ENCODE peak calls at places on chromosomes 12 and 14, in seven cellular contexts. W is pancreas, Y is stomach, J is adrenal gland, B is left ventricle myocardium inferior, A is mammary epithelial cell, Q is endodermal cell. K is an unnamed sample.
A peak's percentile ranks its signal among the peaks of the same experiment; 100 is the strongest.

GRCh38 chr12:34400986-34401658 is 378.8 kb downstream of the ALG10 start:
- DNase-seq in W (peak; percentile 4), Y (peak; percentile 9), J (peak; percentile 5), B (peak; percentile 4), A (no peak), Q (peak; percentile 19), K (no peak)

GRCh38 chr14:31457665-31458659 is 656 bp upstream of the DTD2 start:
- DNase-seq in W (no peak), Y (no peak), J (no peak), B (no peak), A (no peak), Q (no peak), K (no peak)

GRCh38 chr14:60650382-60650961 is 1.2 kb upstream of the SIX1 start:
- DNase-seq in W (no peak), Y (no peak), J (no peak), B (no peak), A (no peak), Q (peak; percentile 55), K (no peak)

GRCh38 chr14:99155173-99155777 is 116.7 kb downstream of the BCL11B start:
- DNase-seq in W (no peak), Y (no peak), J (no peak), B (no peak), A (no peak), Q (peak; percentile 2), K (no peak)

GRCh38 chr12:118850244-118850825 is 131.0 kb upstream of the SRRM4 start:
- DNase-seq in W (no peak), Y (no peak), J (no peak), B (no peak), A (no peak), Q (peak; percentile 92), K (no peak)

GRCh38 chr14:90805662-90806548 is 10.3 kb downstream of the TTC7B start:
- DNase-seq in W (no peak), Y (no peak), J (no peak), B (peak; percentile 45), A (no peak), Q (peak; percentile 69), K (no peak)

GRCh38 chr14:77862154-77862783 is 62.4 kb downstream of the ADCK1 start:
- DNase-seq in W (peak; percentile 43), Y (peak; percentile 83), J (peak; percentile 74), B (peak; percentile 75), A (peak; percentile 21), Q (peak; percentile 97), K (peak; percentile 56)

GRCh38 chr12:120725151-120725658 is 421 bp upstream of the ACADS start:
- DNase-seq in W (no peak), Y (no peak), J (no peak), B (no peak), A (no peak), Q (no peak), K (no peak)

GRCh38 chr12:53174881-53175491 is 5.5 kb upstream of the ZNF740 start:
- DNase-seq in W (no peak), Y (no peak), J (peak; percentile 56), B (no peak), A (no peak), Q (peak; percentile 95), K (no peak)

GRCh38 chr14:96953443-96953842 is 156.3 kb downstream of the VRK1 start:
- DNase-seq in W (no peak), Y (no peak), J (no peak), B (no peak), A (no peak), Q (peak; percentile 27), K (no peak)

GRCh38 chr14:56195727-56196126 is 77.5 kb downstream of the PELI2 start:
- DNase-seq in W (no peak), Y (no peak), J (no peak), B (no peak), A (no peak), Q (no peak), K (no peak)

GRCh38 chr14:79544671-79545070 is 666.6 kb downstream of the DIO2 start:
- DNase-seq in W (no peak), Y (no peak), J (no peak), B (no peak), A (no peak), Q (no peak), K (no peak)

GRCh38 chr12:49089831-49090773 is 4.5 kb downstream of the DHH start:
- DNase-seq in W (no peak), Y (peak; percentile 31), J (peak; percentile 55), B (peak; percentile 39), A (peak; percentile 42), Q (peak; percentile 80), K (no peak)

GRCh38 chr14:28294834-28295440 is 471.6 kb upstream of the FOXG1 start:
- DNase-seq in W (no peak), Y (no peak), J (no peak), B (no peak), A (peak; percentile 52), Q (peak; percentile 61), K (no peak)

GRCh38 chr12:120169946-120170345 is 24.6 kb downstream of the GCN1 start:
- DNase-seq in W (no peak), Y (no peak), J (no peak), B (no peak), A (no peak), Q (no peak), K (no peak)

GRCh38 chr12:109518820-109519665 is 41.6 kb downstream of the UBE3B start:
- DNase-seq in W (peak; percentile 29), Y (peak; percentile 60), J (peak; percentile 75), B (peak; percentile 59), A (peak; percentile 31), Q (peak; percentile 92), K (peak; percentile 30)

GRCh38 chr14:66388516-66388915 is 97.7 kb upstream of the CCDC196 start:
- DNase-seq in W (no peak), Y (no peak), J (no peak), B (no peak), A (no peak), Q (no peak), K (no peak)

GRCh38 chr12:109451400-109451799 is 25.7 kb downstream of the KCTD10 start:
- DNase-seq in W (no peak), Y (no peak), J (no peak), B (no peak), A (no peak), Q (no peak), K (no peak)

GRCh38 chr12:42568952-42569916 is 20.3 kb downstream of the PRICKLE1 start:
- DNase-seq in W (no peak), Y (no peak), J (no peak), B (no peak), A (peak; percentile 48), Q (no peak), K (no peak)

GRCh38 chr14:51743588-51744000 is 91.9 kb downstream of the FRMD6 start:
- DNase-seq in W (no peak), Y (no peak), J (no peak), B (no peak), A (no peak), Q (no peak), K (no peak)

GRCh38 chr14:51733147-51733546 is 81.4 kb downstream of the FRMD6 start:
- DNase-seq in W (no peak), Y (no peak), J (no peak), B (no peak), A (no peak), Q (no peak), K (no peak)

GRCh38 chr14:51744372-51745150 is 92.9 kb downstream of the FRMD6 start:
- DNase-seq in W (no peak), Y (no peak), J (no peak), B (no peak), A (no peak), Q (no peak), K (no peak)

GRCh38 chr14:51735851-51736250 is 84.1 kb downstream of the FRMD6 start:
- DNase-seq in W (no peak), Y (no peak), J (no peak), B (no peak), A (no peak), Q (no peak), K (no peak)

GRCh38 chr14:51738754-51739153 is 87.0 kb downstream of the FRMD6 start:
- DNase-seq in W (no peak), Y (no peak), J (no peak), B (no peak), A (no peak), Q (peak; percentile 89), K (no peak)
- TF ChIP-seq CTCF in W (no peak), Y (no peak), J (no peak), B (no peak), A (no peak), Q (peak; percentile 67), K (no peak)

GRCh38 chr12:104340177-104340576 is 36.6 kb downstream of the EID3 start:
- DNase-seq in W (no peak), Y (no peak), J (no peak), B (no peak), A (no peak), Q (no peak), K (no peak)
- H3K27ac ChIP-seq in W (no peak overlapping the region), Y (no peak overlapping the region), J (no peak overlapping the region), B (peak overlapping the region; percentile 34), A (no peak overlapping the region), Q (no peak overlapping the region), K (no peak overlapping the region)

DNA sequence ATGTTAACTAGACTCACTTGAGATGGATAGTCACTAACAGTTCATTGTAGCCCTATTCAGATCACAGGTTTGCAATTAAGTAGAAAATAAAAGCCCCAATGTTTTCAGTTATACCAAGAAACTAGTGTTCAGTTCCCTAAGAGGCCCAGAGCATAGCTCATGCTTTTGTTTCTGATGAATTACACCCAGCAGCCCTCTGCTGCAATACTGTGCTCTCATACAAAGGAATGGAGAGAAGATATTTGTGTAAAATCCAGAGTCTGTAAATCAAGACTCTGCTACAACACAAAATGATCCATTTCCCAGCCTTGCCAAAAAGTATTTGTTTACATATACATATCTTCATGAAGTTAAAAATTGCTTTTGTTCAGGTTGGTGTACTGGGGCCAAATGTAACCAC is 158.1 kb downstream of the C12orf50 start:
- DNase-seq in W (no peak), Y (no peak), J (no peak), B (no peak), A (no peak), Q (no peak), K (no peak)
- TF ChIP-seq CTCF in W (no peak), Y (no peak), J (no peak), B (no peak), A (no peak), Q (no peak), K (no peak)

GRCh38 chr12:56377310-56377988 is 14.8 kb upstream of the APOF start:
- DNase-seq in W (no peak), Y (no peak), J (no peak), B (no peak), A (peak; percentile 59), Q (peak; percentile 67), K (no peak)
- H3K27ac ChIP-seq in W (no peak overlapping the region), Y (no peak overlapping the region), J (no peak overlapping the region), B (no peak overlapping the region), A (no peak overlapping the region), Q (no peak overlapping the region), K (no peak overlapping the region)

GRCh38 chr14:104870368-104871144 is 5.5 kb downstream of the CEP170B start:
- DNase-seq in W (peak; percentile 30), Y (peak; percentile 44), J (no peak), B (peak; percentile 16), A (no peak), Q (peak; percentile 84), K (peak; percentile 41)
- TF ChIP-seq CTCF in W (peak; percentile 10), Y (peak; percentile 28), J (peak; percentile 33), B (peak; percentile 36), A (no peak), Q (peak; percentile 77), K (peak; percentile 27)

GRCh38 chr12:122842505-122843405 is 7.5 kb downstream of the HIP1R start:
- DNase-seq in W (no peak), Y (no peak), J (peak; percentile 49), B (no peak), A (no peak), Q (peak; percentile 61), K (no peak)
- H3K27ac ChIP-seq in W (peak overlapping the region; percentile 12), Y (peak overlapping the region; percentile 13), J (peak overlapping the region; percentile 87), B (peak overlapping the region; percentile 94), A (peak overlapping the region; percentile 55), Q (no peak overlapping the region), K (no peak overlapping the region)

K was measured in CD4-positive, alpha-beta T cell.